ENCODE peak calls at places on chromosomes 12 and 14, in five cellular contexts. T is stimulated activated CD4-positive, alpha-beta T cell treated with anti-CD3 and anti-CD28 coated beads, Interleukin-1b, Interleukin-23, amount 100 ng/mL, for 24 hours; S is tibial artery; P is CD8-positive, alpha-beta T cell; H is midbrain. D is an unnamed sample.

GRCh38 chr14:23444314-23444713 is 8.9 kb upstream of the MYH7 start:
- DNase-seq in S (no peak), T (no peak), P (no peak), H (no peak), D (no peak)

GRCh38 chr12:109542876-109543275 is 30.4 kb downstream of the MMAB start:
- DNase-seq in S (no peak), T (no peak), P (no peak), H (no peak), D (no peak)

GRCh38 chr14:67582061-67582460 is 18.0 kb downstream of the PIGH start:
- DNase-seq in P (no peak), T (no peak), S (no peak), H (no peak), D (no peak)

GRCh38 chr12:124383028-124383427 is 88.1 kb downstream of the RFLNA start:
- DNase-seq in P (no peak), H (no peak), S (no peak), T (no peak), D (no peak)

GRCh38 chr14:21537088-21537424 is 10.9 kb upstream of the SALL2 start:
- DNase-seq in S (no peak), P (no peak), H (no peak), T (no peak), D (no peak)

GRCh38 chr12:96244826-96245225 is 50.7 kb downstream of the ELK3 start:
- DNase-seq in S (no peak), P (no peak), T (no peak), H (no peak), D (no peak)

GRCh38 chr12:109462868-109463692 is 14.0 kb downstream of the KCTD10 start:
- DNase-seq in H (no peak), S (peak), T (no peak), P (no peak), D (peak)

GRCh38 chr12:466039-466438 is 6.3 kb downstream of the B4GALNT3 start:
- DNase-seq in H (no peak), P (no peak), T (no peak), S (peak), D (no peak)

GRCh38 chr14:67187210-67187609 is 2.0 kb upstream of the GARIN2 start:
- DNase-seq in T (no peak), S (no peak), H (no peak), P (no peak), D (no peak)

GRCh38 chr14:44736326-44736725 is 225.4 kb downstream of the KLHL28 start:
- DNase-seq in T (no peak), H (no peak), S (no peak), P (no peak), D (no peak)

GRCh38 chr14:89276424-89276975 is 140.5 kb downstream of the FOXN3 start:
- DNase-seq in S (no peak), P (no peak), T (peak), H (no peak), D (no peak)

GRCh38 chr14:77307099-77307496 is 13.6 kb downstream of the POMT2 start:
- DNase-seq in S (no peak), T (no peak), H (peak), P (no peak), D (peak)

GRCh38 chr12:5081016-5081415 is 37.3 kb downstream of the KCNA5 start:
- DNase-seq in T (no peak), P (no peak), S (no peak), H (no peak), D (no peak)

GRCh38 chr12:8697120-8697475 is 693 bp upstream of the RIMKLB start:
- DNase-seq in S (no peak), P (no peak), H (peak), T (no peak), D (peak)

GRCh38 chr14:102155150-102155549 is 15.5 kb downstream of the WDR20 start:
- DNase-seq in T (no peak), P (no peak), H (no peak), S (no peak), D (no peak)

D was measured in Ammon's horn.